ENCODE peak calls at places on chromosome 20, in nine cellular contexts. X, R, H, W, P, Q, G, T and J are unnamed samples.

GRCh38 chr20:46985241-46985640 is 90.6 kb downstream of the EYA2 start:
- DNase-seq in G (no peak), Q (no peak), R (no peak), P (no peak), T (no peak), W (no peak), X (no peak), H (no peak), J (no peak)

GRCh38 chr20:50226093-50226974 is 35.7 kb downstream of the CEBPB start:
- DNase-seq in Q (no peak), P (peak), W (no peak), H (no peak), T (no peak), X (no peak), G (no peak), R (no peak), J (peak)

GRCh38 chr20:8901237-8902025 is 167.5 kb upstream of the PLCB4 start:
- DNase-seq in P (no peak), T (no peak), H (peak), R (no peak), G (no peak), Q (no peak), X (no peak), W (no peak), J (no peak)

GRCh38 chr20:40962733-40963504 is 65.7 kb upstream of the TOP1 start:
- DNase-seq in P (peak), G (peak), R (peak), X (peak), T (peak), Q (no peak), H (peak), W (peak), J (peak)

GRCh38 chr20:63686492-63687321 is 9.7 kb upstream of the TNFRSF6B start:
- DNase-seq in P (peak), X (no peak), T (no peak), R (no peak), W (no peak), H (peak), G (peak), Q (peak), J (no peak)

GRCh38 chr20:63102720-63103375 is 96.1 kb upstream of the BHLHE23 start:
- DNase-seq in Q (no peak), X (peak), T (peak), H (peak), W (peak), R (no peak), G (no peak), P (no peak), J (peak)

GRCh38 chr20:45892828-45893500 is 1.8 kb downstream of the CTSA start:
- DNase-seq in R (no peak), T (no peak), W (no peak), H (no peak), Q (no peak), X (no peak), P (no peak), G (no peak), J (no peak)

GRCh38 chr20:64077876-64078551 is 1.3 kb downstream of the RGS19 start:
- DNase-seq in Q (no peak), T (peak), X (no peak), R (peak), G (no peak), H (no peak), P (no peak), W (no peak), J (peak)

GRCh38 chr20:58515240-58516212 is at the start of gene APCDD1L:
- DNase-seq in G (no peak), H (no peak), P (no peak), T (no peak), R (no peak), Q (peak), X (no peak), W (no peak), J (no peak)

GRCh38 chr20:64160536-64161495 is 3.4 kb upstream of the MYT1 start:
- DNase-seq in Q (no peak), W (no peak), R (no peak), G (no peak), X (no peak), T (no peak), H (no peak), P (no peak), J (no peak)

GRCh38 chr20:18138266-18138582 is 561 bp downstream of the KAT14 start:
- DNase-seq in X (peak), Q (no peak), W (no peak), G (no peak), P (no peak), R (no peak), T (no peak), H (no peak), J (no peak)

GRCh38 chr20:57266251-57267157 is at the start of gene BMP7:
- DNase-seq in T (peak), Q (no peak), X (no peak), W (no peak), R (no peak), P (no peak), G (no peak), H (no peak), J (no peak)